ENCODE peak calls at places on chromosomes 7 and 10, in ten cellular contexts. O is prostate gland, Q is heart left ventricle, K is ovary, C is IMR-90, H is NB4, M is uterus, X is GM12878, T is HCT116, E is lower leg skin. F is an unnamed sample.

GRCh38 chr7:127114739-127115265 is 137.9 kb downstream of the GRM8 start:
- DNase-seq in K (no peak), O (no peak), M (no peak), C (no peak), T (no peak), X (no peak), H (peak), Q (no peak), E (no peak), F (no peak)

GRCh38 chr10:29501692-29502091 is 133.1 kb downstream of the SVIL start:
- DNase-seq in O (no peak), Q (no peak), X (no peak), M (no peak), K (no peak), C (peak), T (peak), H (no peak), E (no peak), F (no peak)

GRCh38 chr10:78377362-78377761 is 343.7 kb downstream of the RPS24 start:
- DNase-seq in T (no peak), M (no peak), H (no peak), Q (no peak), O (no peak), C (no peak), K (no peak), E (no peak), X (no peak), F (no peak)

GRCh38 chr10:49444349-49444748 is 48.5 kb upstream of the DRGX start:
- DNase-seq in E (no peak), K (no peak), Q (no peak), M (no peak), H (no peak), C (no peak), T (no peak), O (no peak), X (no peak), F (no peak)

GRCh38 chr7:30740417-30741181 is 11.3 kb upstream of the INMT start:
- DNase-seq in X (no peak), T (peak), E (peak), H (peak), C (peak), K (peak), M (peak), O (peak), Q (peak), F (peak)

GRCh38 chr10:20254497-20254896 is 438.3 kb downstream of the PLXDC2 start:
- DNase-seq in T (no peak), K (no peak), H (no peak), E (no peak), M (no peak), Q (no peak), O (no peak), X (no peak), C (no peak), F (no peak)

GRCh38 chr7:151782598-151783448 is 94.1 kb downstream of the PRKAG2 start:
- DNase-seq in M (peak), C (peak), Q (peak), H (peak), T (peak), X (no peak), E (peak), K (peak), O (peak), F (peak)

GRCh38 chr10:131789516-131789915 is 111.3 kb upstream of the PPP2R2D start:
- DNase-seq in O (no peak), M (no peak), X (no peak), Q (no peak), C (no peak), E (peak), K (no peak), H (no peak), T (no peak), F (no peak)

GRCh38 chr7:124113040-124113439 is 80.2 kb upstream of the TMEM229A start:
- DNase-seq in E (no peak), X (no peak), C (no peak), T (no peak), O (no peak), Q (no peak), H (no peak), M (no peak), K (no peak), F (no peak)

GRCh38 chr7:81776159-81776558 is 6.3 kb upstream of the HGF start:
- DNase-seq in T (no peak), H (peak), K (no peak), E (no peak), M (no peak), C (peak), X (no peak), Q (no peak), O (no peak), F (no peak)

GRCh38 chr10:71769279-71769823 is 4.0 kb downstream of the VSIR start:
- DNase-seq in T (no peak), Q (no peak), C (peak), K (no peak), H (peak), E (no peak), M (no peak), X (peak), O (no peak), F (no peak)

GRCh38 chr7:37234928-37235327 is 213.7 kb downstream of the ELMO1 start:
- DNase-seq in C (no peak), O (no peak), E (no peak), T (peak), M (no peak), K (no peak), X (no peak), H (peak), Q (no peak), F (no peak)

GRCh38 chr7:65339257-65339656 is 34.4 kb upstream of the ZNF92 start:
- DNase-seq in M (no peak), O (no peak), X (no peak), H (no peak), T (no peak), E (no peak), C (no peak), Q (no peak), K (no peak), F (no peak)

GRCh38 chr7:85535974-85536729 is 349.3 kb upstream of the SEMA3D start:
- DNase-seq in K (no peak), O (no peak), X (no peak), Q (no peak), T (no peak), M (no peak), C (peak), E (no peak), H (no peak), F (no peak)

GRCh38 chr7:30845426-30846135 is 66.1 kb upstream of the AQP1 start:
- DNase-seq in Q (peak), O (no peak), M (peak), C (peak), E (peak), T (no peak), X (no peak), K (no peak), H (no peak), F (peak)

GRCh38 chr10:95382174-95382573 is 91.4 kb upstream of the PDLIM1 start:
- DNase-seq in K (no peak), C (no peak), E (no peak), O (no peak), T (no peak), X (no peak), M (no peak), Q (no peak), H (no peak), F (no peak)
- H3K4me3 ChIP-seq in K (no peak), C (no peak), E (no peak), O (no peak), T (no peak), X (no peak), M (no peak), Q (no peak), H (no peak), F (no peak)

GRCh38 chr7:22443370-22444180 is 56.4 kb downstream of the STEAP1B start:
- DNase-seq in Q (no peak), H (no peak), K (no peak), E (no peak), M (no peak), C (peak), X (no peak), O (no peak), T (no peak), F (no peak)
- TF ChIP-seq POLR2A in Q (no peak), H (no peak), K (no peak), E (no peak), M (no peak), C (no peak), X (no peak), O (no peak), T (no peak), F (no peak)

GRCh38 chr7:122715183-122715582 is 12.5 kb upstream of the RNF148 start:
- DNase-seq in Q (no peak), X (no peak), C (no peak), O (no peak), H (no peak), M (no peak), T (no peak), K (no peak), E (no peak), F (no peak)
- H3K4me3 ChIP-seq in Q (no peak), X (no peak), C (no peak), O (no peak), H (no peak), M (no peak), T (no peak), K (no peak), E (no peak), F (no peak)

DNA sequence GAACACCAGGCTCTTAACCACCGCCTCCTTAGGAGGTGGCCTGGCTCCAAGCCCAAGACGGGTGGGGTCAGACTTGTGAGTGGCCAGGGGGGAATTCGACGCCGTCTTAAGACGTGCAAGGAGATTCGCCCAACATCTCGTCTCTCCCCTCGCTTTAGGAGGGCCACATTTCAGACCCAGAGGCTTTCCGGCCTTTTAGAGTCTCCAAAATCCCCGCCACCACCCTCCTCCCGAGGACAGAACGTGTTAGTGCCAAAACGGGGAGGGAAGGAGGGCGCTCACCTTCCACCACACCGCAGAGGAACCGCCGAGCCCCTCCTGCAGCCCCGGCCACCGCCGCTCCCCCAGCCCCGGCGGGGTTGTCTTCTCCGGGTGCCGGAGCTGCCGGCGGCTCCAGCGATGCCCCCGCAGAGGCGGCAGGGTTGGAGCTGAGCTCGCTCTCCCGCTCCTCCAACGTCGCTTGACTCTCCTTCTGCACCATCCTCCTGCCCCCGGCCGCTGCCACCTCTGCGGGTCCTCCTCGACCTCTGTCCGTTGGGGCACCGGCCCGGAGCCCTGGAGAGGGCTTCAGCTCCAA is 614 bp downstream of the OGA start:
- DNase-seq in E (peak), K (peak), M (peak), H (peak), C (peak), T (peak), Q (peak), O (peak), X (no peak), F (peak)
- TF ChIP-seq POLR2A in E (no peak), K (no peak), M (peak), H (no peak), C (peak), T (peak), Q (no peak), O (peak), X (peak), F (no peak)

DNA sequence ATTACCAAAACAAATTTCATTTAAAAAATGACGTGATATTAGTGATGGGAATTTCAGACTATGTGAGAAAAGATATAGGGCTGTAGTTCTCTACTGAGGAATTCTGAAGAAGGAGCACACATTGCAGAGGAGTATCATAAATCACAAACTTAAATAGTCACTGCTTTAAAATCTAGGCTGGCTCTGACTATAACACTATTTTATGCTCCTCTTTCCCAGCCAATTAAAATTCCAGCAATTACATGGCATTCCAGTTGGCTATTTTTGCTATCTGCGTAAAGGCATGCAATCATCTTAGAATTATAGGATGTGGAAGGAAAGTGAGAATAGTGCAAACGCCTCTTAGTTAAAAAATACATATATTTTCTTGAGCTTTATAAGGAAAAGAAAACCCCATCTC is 123.1 kb downstream of the GNAI1 start:
- DNase-seq in C (no peak), H (no peak), E (no peak), K (no peak), T (no peak), Q (no peak), X (no peak), M (no peak), O (no peak), F (no peak)
- H3K4me3 ChIP-seq in C (no peak), H (no peak), E (no peak), K (no peak), T (no peak), Q (no peak), X (no peak), M (no peak), O (no peak), F (no peak)

GRCh38 chr10:1736972-1737221 is 428 bp downstream of the ADARB2 start:
- DNase-seq in O (no peak), Q (peak), C (no peak), M (no peak), X (no peak), K (no peak), T (no peak), E (no peak), H (no peak), F (no peak)

GRCh38 chr10:1738950-1739349 is 1.6 kb upstream of the ADARB2 start:
- DNase-seq in M (no peak), O (no peak), H (no peak), X (peak), K (no peak), T (no peak), Q (no peak), E (no peak), C (no peak), F (no peak)

GRCh38 chr10:1735562-1735961 is 1.8 kb downstream of the ADARB2 start:
- DNase-seq in K (no peak), T (no peak), Q (no peak), E (no peak), O (no peak), H (no peak), M (no peak), C (no peak), X (no peak), F (no peak)

GRCh38 chr10:1736180-1736971 is 949 bp downstream of the ADARB2 start:
- DNase-seq in E (no peak), H (no peak), T (no peak), X (no peak), O (no peak), M (no peak), C (no peak), Q (peak), K (no peak), F (no peak)

GRCh38 chr10:1737222-1738061 is at the start of gene ADARB2:
- DNase-seq in C (no peak), X (peak), K (peak), M (no peak), Q (peak), T (no peak), E (no peak), H (no peak), O (peak), F (no peak)
- TF ChIP-seq POLR2A in C (no peak), X (peak), K (no peak), M (no peak), Q (no peak), T (no peak), E (no peak), H (no peak), O (no peak), F (no peak)

GRCh38 chr7:1752771-1753562 is 82.9 kb downstream of the ELFN1 start:
- DNase-seq in H (peak), X (no peak), K (no peak), T (no peak), O (no peak), C (no peak), E (no peak), M (no peak), Q (no peak), F (no peak)
- H3K4me3 ChIP-seq in H (no peak), X (no peak), K (no peak), T (no peak), O (no peak), C (no peak), E (no peak), M (no peak), Q (no peak), F (no peak)

DNA sequence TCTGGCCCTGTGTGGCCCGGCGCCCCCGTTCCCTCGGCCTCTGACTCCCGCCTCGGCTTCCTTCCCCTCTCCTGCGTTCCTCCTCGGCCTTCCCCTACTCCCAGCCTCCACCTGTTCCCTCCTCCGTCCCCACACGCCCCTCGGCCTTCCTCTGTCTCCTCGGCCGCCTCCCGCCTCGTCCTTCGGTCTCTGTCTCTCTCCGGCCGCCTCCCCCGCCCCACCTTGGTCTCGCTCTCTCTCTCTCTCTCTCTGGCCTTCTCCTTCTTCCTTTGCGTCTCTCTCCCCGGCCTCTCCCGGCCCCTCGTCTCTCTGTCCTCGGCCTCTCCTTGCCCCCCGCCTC is 588 bp downstream of the GET4 start:
- DNase-seq in C (no peak), Q (no peak), E (no peak), T (no peak), H (peak), K (no peak), M (peak), X (no peak), O (no peak), F (peak)
- TF ChIP-seq POLR2A in C (no peak), Q (no peak), E (no peak), T (no peak), H (no peak), K (no peak), M (no peak), X (no peak), O (no peak), F (no peak)

GRCh38 chr7:98284335-98285036 is 3.0 kb downstream of the BRI3 start:
- DNase-seq in T (no peak), Q (peak), H (no peak), C (peak), E (peak), K (peak), X (no peak), M (peak), O (peak), F (peak)
- H3K4me3 ChIP-seq in T (peak), Q (peak), H (no peak), C (peak), E (no peak), K (peak), X (no peak), M (peak), O (peak), F (no peak)

F was measured in adrenal gland.